ENCODE peak calls at places on chromosomes 16 and 17, in four cellular contexts. O is GM12878, U is HepG2, Z is K562. G is an unnamed sample.

GRCh38 chr17:75049057-75049456 is 2.0 kb downstream of the KCTD2 start:
- DNase-seq in U (peak), Z (no peak), O (no peak), G (no peak)

GRCh38 chr16:51553910-51554309 is 402.8 kb upstream of the SALL1 start:
- DNase-seq in U (no peak), Z (no peak), O (no peak), G (no peak)

GRCh38 chr17:2911035-2911754 is 115.0 kb downstream of the RAP1GAP2 start:
- DNase-seq in Z (no peak), O (no peak), U (no peak), G (no peak)

GRCh38 chr17:78342438-78343098 is 17.3 kb downstream of the SOCS3 start:
- DNase-seq in Z (no peak), U (no peak), O (no peak), G (no peak)

GRCh38 chr16:49739381-49739780 is 116.5 kb downstream of the ZNF423 start:
- DNase-seq in Z (peak), O (no peak), U (no peak), G (peak)

GRCh38 chr17:29177541-29177870 is 2.7 kb downstream of the MYO18A start:
- DNase-seq in Z (no peak), U (no peak), O (no peak), G (no peak)

GRCh38 chr16:30351586-30352419 is 3.3 kb downstream of the CD2BP2 start:
- DNase-seq in U (no peak), O (no peak), Z (no peak), G (no peak)

GRCh38 chr16:19696312-19696711 is 21.7 kb downstream of the KNOP1 start:
- DNase-seq in U (no peak), O (no peak), Z (peak), G (no peak)

GRCh38 chr16:4624827-4625616 is 396 bp downstream of the MGRN1 start:
- DNase-seq in O (peak), U (peak), Z (peak), G (peak)

GRCh38 chr17:66431080-66431795 is 128.8 kb downstream of the PRKCA start:
- DNase-seq in O (no peak), U (no peak), Z (no peak), G (no peak)

GRCh38 chr17:64063766-64064224 is 43.4 kb upstream of the ICAM2 start:
- DNase-seq in O (no peak), U (peak), Z (peak), G (peak)

GRCh38 chr16:23434380-23434779 is 18.6 kb downstream of the COG7 start:
- DNase-seq in U (peak), O (peak), Z (peak), G (peak)

GRCh38 chr16:86033971-86034370 is 135.0 kb downstream of the IRF8 start:
- DNase-seq in U (no peak), Z (no peak), O (no peak), G (no peak)

GRCh38 chr16:1613728-1614225 is 1.6 kb downstream of the CRAMP1 start:
- DNase-seq in Z (peak), O (no peak), U (no peak), G (no peak)

GRCh38 chr17:65455972-65456343 is 105.5 kb downstream of the AXIN2 start:
- DNase-seq in Z (no peak), U (peak), O (no peak), G (no peak)

GRCh38 chr16:12461201-12461600 is 342.5 kb downstream of the CPPED1 start:
- DNase-seq in U (no peak), O (no peak), Z (no peak), G (no peak)

GRCh38 chr17:78903101-78903779 is at the start of gene CEP295NL:
- DNase-seq in O (no peak), U (peak), Z (peak), G (no peak)

GRCh38 chr17:83056583-83057396 is 22.6 kb upstream of the METRNL start:
- DNase-seq in Z (no peak), O (no peak), U (no peak), G (no peak)

GRCh38 chr17:17042851-17043667 is 802 bp downstream of the MPRIP start:
- DNase-seq in O (no peak), U (no peak), Z (no peak), G (no peak)

GRCh38 chr16:69113216-69113615 is 7.8 kb downstream of the HAS3 start:
- DNase-seq in O (no peak), U (no peak), Z (no peak), G (no peak)

GRCh38 chr17:13337864-13338371 is 263.8 kb downstream of the HS3ST3A1 start:
- DNase-seq in O (no peak), Z (peak), U (peak), G (peak)

GRCh38 chr17:41620583-41621434 is 3.6 kb downstream of the KRT17 start:
- DNase-seq in U (no peak), Z (no peak), O (no peak), G (no peak)

GRCh38 chr17:43324205-43324893 is 74.4 kb upstream of the ARL4D start:
- DNase-seq in U (no peak), O (peak), Z (no peak), G (no peak)

GRCh38 chr16:85391175-85391707 is 221.9 kb upstream of the GSE1 start:
- DNase-seq in Z (no peak), O (no peak), U (no peak), G (no peak)

GRCh38 chr16:4928227-4928626 is 8.7 kb downstream of the PPL start:
- DNase-seq in U (no peak), Z (no peak), O (no peak), G (no peak)

GRCh38 chr17:45172541-45173286 is 11.0 kb downstream of the HEXIM2 start:
- DNase-seq in Z (no peak), O (no peak), U (peak), G (no peak)

GRCh38 chr16:29784157-29784556 is 6.1 kb downstream of the ZG16 start:
- DNase-seq in U (no peak), Z (no peak), O (no peak), G (no peak)

GRCh38 chr17:62921837-62922236 is 44.2 kb upstream of the TANC2 start:
- DNase-seq in U (no peak), Z (no peak), O (no peak), G (no peak)

GRCh38 chr16:55294947-55295346 is 29.1 kb upstream of the IRX6 start:
- DNase-seq in Z (no peak), U (no peak), O (no peak), G (no peak)

GRCh38 chr16:67834242-67834614 is 7.9 kb upstream of the THAP11 start:
- DNase-seq in O (no peak), Z (no peak), U (no peak), G (no peak)

GRCh38 chr16:50697421-50697715 is 4.0 kb downstream of the NOD2 start:
- DNase-seq in Z (no peak), U (no peak), O (no peak), G (no peak)

GRCh38 chr17:72640415-72641165 is 451.9 kb downstream of the SLC39A11 start:
- DNase-seq in Z (no peak), U (no peak), O (no peak), G (no peak)

GRCh38 chr17:74799097-74799496 is 23.0 kb upstream of the NAT9 start:
- DNase-seq in Z (no peak), O (no peak), U (no peak), G (no peak)

GRCh38 chr17:39244600-39245570 is 19.1 kb upstream of the STAC2 start:
- DNase-seq in O (peak), U (peak), Z (peak), G (peak)
- TF ChIP-seq FOXK2 in O (no peak), U (no peak), Z (no peak), G (no peak)

GRCh38 chr16:87125206-87126155 is 191.7 kb downstream of the C16orf95 start:
- DNase-seq in U (no peak), Z (no peak), O (no peak), G (no peak)

GRCh38 chr16:87121816-87122215 is 195.4 kb downstream of the C16orf95 start:
- DNase-seq in O (no peak), Z (no peak), U (no peak), G (no peak)

GRCh38 chr16:87119748-87120147 is 197.4 kb downstream of the C16orf95 start:
- DNase-seq in Z (no peak), O (no peak), U (no peak), G (no peak)

GRCh38 chr16:87126403-87127025 is 190.7 kb downstream of the C16orf95 start:
- DNase-seq in O (no peak), U (no peak), Z (no peak), G (no peak)

GRCh38 chr16:87123356-87124001 is 193.7 kb downstream of the C16orf95 start:
- DNase-seq in U (no peak), O (no peak), Z (no peak), G (no peak)
- TF ChIP-seq TARDBP in U (no peak), O (no peak), Z (no peak), G (no peak)

GRCh38 chr17:7128174-7128573 is 13.6 kb upstream of the ASGR2 start:
- DNase-seq in O (no peak), U (no peak), Z (no peak), G (no peak)

GRCh38 chr17:7120123-7120522 is 5.5 kb upstream of the ASGR2 start:
- DNase-seq in Z (no peak), O (no peak), U (no peak), G (no peak)

GRCh38 chr17:7122386-7122785 is 7.8 kb upstream of the ASGR2 start:
- DNase-seq in Z (no peak), O (no peak), U (no peak), G (no peak)

GRCh38 chr17:7129311-7129710 is 14.7 kb upstream of the ASGR2 start:
- DNase-seq in Z (no peak), U (no peak), O (no peak), G (no peak)

DNA sequence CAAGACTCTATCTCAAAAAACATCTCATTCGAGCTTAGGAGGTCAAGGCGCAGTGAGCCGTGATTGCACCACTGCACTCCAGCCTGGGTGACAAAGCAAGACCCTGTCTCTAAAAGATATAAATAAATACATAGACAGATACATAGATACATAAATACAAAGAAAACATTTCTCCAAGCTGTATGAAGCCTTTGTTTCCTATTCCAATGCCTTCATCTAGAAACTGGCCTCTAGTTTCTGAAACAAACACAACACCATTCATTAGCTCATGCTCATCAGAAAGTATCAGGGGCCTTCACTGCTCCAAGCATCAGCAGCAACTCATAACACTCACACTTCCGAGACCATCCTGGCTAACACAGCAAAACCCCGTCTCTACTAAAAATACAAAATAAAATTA is 10.3 kb upstream of the ASGR2 start:
- DNase-seq in Z (no peak), U (no peak), O (no peak), G (no peak)
- TF ChIP-seq SP1 in Z (no peak), U (no peak), O (no peak), G (no peak)

GRCh38 chr17:50221500-50222480 is 20.4 kb upstream of the COL1A1 start:
- DNase-seq in U (no peak), O (no peak), Z (no peak), G (no peak)
- TF ChIP-seq FOXK2 in U (no peak), O (no peak), Z (no peak), G (no peak)

DNA sequence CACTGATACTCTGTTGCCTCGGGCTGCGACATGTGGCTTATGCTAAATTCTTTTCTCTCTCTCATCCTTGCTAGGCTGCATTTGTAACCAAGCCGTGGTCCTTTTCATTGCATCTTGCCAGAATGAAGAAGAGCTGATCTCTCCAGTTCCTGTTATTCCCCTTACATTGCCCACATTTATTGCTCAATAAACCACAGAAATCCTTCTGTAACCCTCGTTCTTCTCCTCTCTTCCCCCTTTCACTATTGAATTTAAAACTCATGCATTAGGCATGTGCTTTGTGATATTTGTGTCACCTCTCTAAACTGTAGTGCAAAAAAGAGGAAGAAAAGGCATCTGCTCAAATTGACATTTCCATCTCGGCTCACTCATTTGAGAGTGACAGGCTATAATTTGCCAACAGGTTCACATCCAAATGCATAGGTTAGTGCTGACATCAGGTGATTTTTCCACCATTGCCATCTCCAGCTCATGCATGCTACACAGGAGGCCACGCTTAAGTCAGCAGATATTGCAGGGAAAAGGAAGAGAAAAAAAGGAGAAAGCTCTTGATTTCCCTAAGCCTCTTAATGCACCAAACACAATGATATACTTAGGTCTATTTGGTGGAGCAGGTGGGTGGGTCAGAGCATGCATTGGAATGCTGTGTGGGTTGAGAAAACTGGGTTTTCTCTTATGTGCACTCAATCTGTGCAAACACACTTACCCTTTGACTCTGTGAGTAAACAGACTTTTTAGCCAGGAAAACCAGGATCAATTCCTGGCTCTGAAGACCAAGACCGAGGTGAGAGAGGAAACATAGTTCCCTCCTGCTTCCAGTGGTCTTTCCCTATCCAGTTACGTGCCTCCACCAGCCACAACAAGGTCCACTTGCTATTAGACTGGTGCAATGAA is 642.7 kb downstream of the HS3ST4 start:
- DNase-seq in Z (no peak), O (no peak), U (peak), G (no peak)
- TF ChIP-seq TARDBP in Z (no peak), O (no peak), U (no peak), G (no peak)

GRCh38 chr16:75760018-75760519 is 33.8 kb upstream of the CPHXL start:
- DNase-seq in O (no peak), U (no peak), Z (no peak), G (no peak)

GRCh38 chr16:75762746-75763145 is 36.5 kb upstream of the CPHXL start:
- DNase-seq in Z (no peak), O (no peak), U (no peak), G (no peak)

GRCh38 chr16:75763250-75763649 is 37.0 kb upstream of the CPHXL start:
- DNase-seq in Z (no peak), O (no peak), U (no peak), G (no peak)

GRCh38 chr16:75758215-75758614 is 31.9 kb upstream of the CPHXL start:
- DNase-seq in O (no peak), Z (no peak), U (no peak), G (no peak)

DNA sequence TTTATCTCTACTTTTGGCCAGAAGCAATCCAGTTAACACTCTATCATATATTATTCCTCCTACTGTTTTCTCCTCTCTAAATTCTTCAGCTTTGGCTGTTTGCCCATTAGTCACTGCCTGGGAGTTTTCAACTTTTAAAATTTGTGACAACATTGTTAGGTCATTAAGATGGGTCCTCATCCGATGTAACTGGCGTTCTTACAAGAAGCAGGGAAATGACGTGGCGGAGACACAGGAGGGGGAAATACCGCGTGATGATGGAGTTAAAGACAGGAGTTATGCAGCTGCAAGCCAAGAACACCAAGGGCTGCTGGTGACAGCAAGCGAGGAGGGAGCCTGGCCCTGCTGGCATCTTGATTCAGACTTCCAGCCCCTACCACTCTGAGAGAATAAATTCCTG is 34.8 kb upstream of the CPHXL start:
- DNase-seq in Z (no peak), O (no peak), U (no peak), G (no peak)
- TF ChIP-seq SP1 in Z (no peak), O (no peak), U (no peak), G (no peak)

GRCh38 chr16:2749936-2750335 is 2.5 kb upstream of the SRRM2 start:
- DNase-seq in O (no peak), U (no peak), Z (no peak), G (no peak)

GRCh38 chr16:2752850-2753522 is 548 bp downstream of the SRRM2 start:
- DNase-seq in O (no peak), Z (peak), U (peak), G (peak)

GRCh38 chr16:2753523-2754020 is 1.1 kb downstream of the SRRM2 start:
- DNase-seq in Z (no peak), O (no peak), U (no peak), G (no peak)

GRCh38 chr16:2752035-2752849 is at the start of gene SRRM2:
- DNase-seq in Z (peak), O (peak), U (peak), G (peak)

GRCh38 chr16:2751577-2752034 is 832 bp upstream of the SRRM2 start:
- DNase-seq in O (no peak), Z (peak), U (peak), G (peak)
- TF ChIP-seq FOXK2 in O (no peak), Z (no peak), U (no peak), G (no peak)

GRCh38 chr17:68910256-68910705 is 44.9 kb downstream of the ABCA8 start:
- DNase-seq in U (no peak), Z (no peak), O (no peak), G (no peak)

GRCh38 chr17:68908045-68908444 is 47.1 kb downstream of the ABCA8 start:
- DNase-seq in O (peak), U (peak), Z (no peak), G (no peak)

GRCh38 chr17:68903294-68903693 is 51.9 kb downstream of the ABCA8 start:
- DNase-seq in O (no peak), Z (no peak), U (no peak), G (no peak)

GRCh38 chr17:68909066-68909465 is 46.1 kb downstream of the ABCA8 start:
- DNase-seq in U (peak), O (peak), Z (no peak), G (no peak)

DNA sequence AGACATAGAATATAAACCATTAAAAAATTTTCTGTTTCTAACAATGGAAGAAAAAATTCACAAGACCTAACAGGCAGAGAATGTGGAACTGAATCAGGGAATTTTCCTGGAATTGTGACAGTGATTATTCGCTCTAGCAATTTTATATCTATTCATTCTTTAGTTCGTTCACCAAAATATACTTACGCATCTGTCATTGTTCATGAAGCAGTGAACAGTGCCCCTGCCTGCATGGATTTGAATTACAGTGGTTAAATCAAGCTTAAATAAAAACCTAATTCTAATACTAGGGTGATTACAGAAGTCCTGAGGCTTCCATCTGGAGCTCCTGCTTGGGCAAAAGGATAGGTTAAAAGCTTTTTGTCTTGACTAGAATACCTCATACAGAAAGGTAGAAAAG is 48.6 kb downstream of the ABCA8 start:
- DNase-seq in O (no peak), Z (no peak), U (peak), G (peak)
- TF ChIP-seq TARDBP in O (no peak), Z (no peak), U (no peak), G (no peak)

DNA sequence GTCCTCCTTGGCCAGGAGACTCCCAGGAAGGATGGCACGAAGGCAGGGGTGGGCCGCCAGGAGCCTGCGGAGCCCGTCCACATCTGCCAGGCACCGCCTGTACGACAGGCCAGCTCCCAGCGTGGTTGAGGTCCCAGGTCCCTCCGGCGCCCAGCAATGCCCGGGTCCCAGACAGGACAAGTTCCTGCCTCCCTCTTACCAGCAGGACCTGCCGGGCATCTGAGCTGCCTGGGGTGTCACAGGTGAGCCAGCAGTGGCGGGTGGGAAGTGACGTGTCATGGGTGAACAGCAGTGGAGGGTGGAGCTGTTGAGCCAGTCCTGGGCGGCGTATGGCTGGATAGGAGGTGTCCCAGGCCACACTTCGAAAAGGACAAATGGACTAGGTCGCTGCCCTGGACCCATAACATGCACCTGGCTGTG is 15.7 kb upstream of the BAHCC1 start:
- DNase-seq in O (no peak), Z (peak), U (no peak), G (no peak)
- TF ChIP-seq SP1 in O (no peak), Z (no peak), U (no peak), G (no peak)

G was measured in HEK293T.